ENCODE peak calls at places on chromosomes 3 and 15, in five cellular contexts. D, G, R, Q and H are unnamed samples.
A peak's percentile ranks its signal among the peaks of the same experiment; 100 is the strongest.

GRCh38 chr3:175941352-175941751 is 1082.2 kb downstream of the NAALADL2 start:
- DNase-seq in R (no peak), G (no peak), Q (no peak), D (no peak), H (peak; percentile 4)

GRCh38 chr3:172438181-172438580 is 10.1 kb downstream of the GHSR start:
- DNase-seq in Q (no peak), G (no peak), D (no peak), R (peak; percentile 52), H (no peak)

GRCh38 chr3:111831840-111832239 is 27.2 kb upstream of the PHLDB2 start:
- DNase-seq in G (no peak), Q (no peak), R (no peak), D (no peak), H (no peak)

GRCh38 chr3:86251781-86252180 is 739.2 kb downstream of the VGLL3 start:
- DNase-seq in Q (no peak), R (no peak), G (no peak), D (no peak), H (no peak)

GRCh38 chr3:190848891-190849290 is 13.6 kb downstream of the GMNC start:
- DNase-seq in G (no peak), D (no peak), Q (no peak), R (no peak), H (no peak)

GRCh38 chr3:9146367-9147071 is 102.9 kb downstream of the SRGAP3 start:
- DNase-seq in D (peak; percentile 51), R (no peak), G (no peak), Q (no peak), H (peak; percentile 66)

GRCh38 chr3:195446359-195446758 is 3.5 kb upstream of the ACAP2 start:
- DNase-seq in G (no peak), Q (no peak), D (no peak), R (no peak), H (peak; percentile 48)

GRCh38 chr15:77582763-77583162 is 49.9 kb downstream of the LINGO1 start:
- DNase-seq in R (no peak), G (no peak), D (peak; percentile 29), Q (no peak), H (no peak)

GRCh38 chr15:43361313-43361903 is 9.4 kb downstream of the ZSCAN29 start:
- DNase-seq in G (no peak), D (no peak), R (no peak), Q (no peak), H (no peak)
- H3K9me3 ChIP-seq in G (peaks cover 76% of the 10 kb centered on the region), D (peaks cover 44% of the 10 kb centered on the region), R (peaks cover 17% of the 10 kb centered on the region), Q (peaks cover 15% of the 10 kb centered on the region), H (peaks cover 5% of the 10 kb centered on the region)

GRCh38 chr3:43353923-43354670 is 67.8 kb downstream of the SNRK start:
- DNase-seq in R (no peak), G (no peak), D (no peak), Q (no peak), H (no peak)
- H3K9me3 ChIP-seq in R (no peaks in the 10 kb centered on the region), G (peaks cover 22% of the 10 kb centered on the region), D (peaks cover 24% of the 10 kb centered on the region), Q (peaks cover 44% of the 10 kb centered on the region), H (peaks cover 2% of the 10 kb centered on the region)

GRCh38 chr15:25715536-25716413 is 147.4 kb downstream of the ATP10A start:
- DNase-seq in Q (no peak), D (no peak), G (no peak), R (no peak), H (no peak)

GRCh38 chr15:25712192-25712960 is 150.8 kb downstream of the ATP10A start:
- DNase-seq in Q (no peak), G (no peak), D (no peak), R (no peak), H (no peak)

GRCh38 chr15:25714538-25714840 is 148.6 kb downstream of the ATP10A start:
- DNase-seq in Q (no peak), R (no peak), D (no peak), G (no peak), H (no peak)

GRCh38 chr15:25712961-25713355 is 150.2 kb downstream of the ATP10A start:
- DNase-seq in G (no peak), R (no peak), Q (no peak), D (no peak), H (no peak)

GRCh38 chr15:25713736-25714537 is 149.2 kb downstream of the ATP10A start:
- DNase-seq in D (no peak), R (no peak), G (no peak), Q (no peak), H (no peak)
- H3K9me3 ChIP-seq in D (no peaks in the 10 kb centered on the region), R (no peaks in the 10 kb centered on the region), G (no peaks in the 10 kb centered on the region), Q (no peaks in the 10 kb centered on the region), H (no peaks in the 10 kb centered on the region)

GRCh38 chr15:26394801-26395200 is 378.1 kb downstream of the GABRB3 start:
- DNase-seq in Q (no peak), G (no peak), D (no peak), R (no peak), H (no peak)
- H3K9me3 ChIP-seq in Q (no peaks in the 10 kb centered on the region), G (no peaks in the 10 kb centered on the region), D (peaks cover under 1% of the 10 kb centered on the region), R (no peaks in the 10 kb centered on the region), H (no peaks in the 10 kb centered on the region)

DNA sequence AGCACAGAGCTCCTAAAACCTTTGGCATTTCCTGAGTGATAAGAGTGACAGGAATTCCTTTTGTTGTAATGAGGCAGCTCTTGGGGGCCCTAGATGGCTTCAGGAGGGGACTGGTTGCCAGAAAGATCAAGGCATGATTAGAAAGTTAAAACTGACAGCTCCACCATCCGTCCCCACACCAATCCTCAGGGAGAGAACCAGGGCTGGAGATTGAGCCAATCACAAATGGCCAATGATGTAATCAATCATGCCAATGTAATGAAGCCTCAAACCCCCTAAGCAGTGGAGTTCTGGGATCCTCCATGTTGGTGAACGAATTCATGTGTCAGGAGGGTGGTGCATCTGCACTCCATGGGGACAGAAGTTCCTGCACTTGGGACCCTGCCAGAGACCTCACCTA is 265.1 kb downstream of the OCA2 start:
- DNase-seq in Q (no peak), R (no peak), G (no peak), D (no peak), H (no peak)
- H3K9me3 ChIP-seq in Q (no peaks in the 10 kb centered on the region), R (no peaks in the 10 kb centered on the region), G (no peaks in the 10 kb centered on the region), D (no peaks in the 10 kb centered on the region), H (no peaks in the 10 kb centered on the region)

DNA sequence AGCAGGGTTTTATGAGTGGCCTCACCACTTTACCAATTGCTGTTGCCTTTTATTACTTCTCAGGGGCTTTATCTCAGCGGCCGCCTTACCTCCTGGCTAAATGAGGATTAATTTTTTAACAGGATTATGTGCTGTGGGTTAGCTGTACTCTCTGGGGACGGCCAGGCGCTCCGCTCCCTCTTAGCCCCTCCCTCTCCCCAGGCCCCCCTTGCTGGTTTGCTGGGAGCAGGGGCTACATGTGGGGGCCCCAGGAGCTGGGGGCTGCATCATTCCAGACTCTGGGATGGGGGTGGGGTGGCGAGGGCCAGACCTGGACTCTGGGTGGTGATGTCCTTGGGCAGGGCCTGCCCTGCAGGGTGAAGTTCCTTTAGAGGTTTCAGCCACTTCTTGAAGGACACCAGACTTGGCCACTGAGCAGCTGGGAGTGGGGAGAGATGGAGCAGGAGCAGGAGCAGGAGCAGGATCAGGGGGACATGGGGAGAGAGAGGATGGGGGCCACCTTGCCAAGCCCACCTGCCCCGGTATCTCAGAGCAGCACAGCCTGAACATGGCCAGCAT is 196.1 kb downstream of the GOLGA6L6 start:
- DNase-seq in R (no peak), G (no peak), Q (no peak), D (no peak), H (no peak)
- H3K9me3 ChIP-seq in R (no peaks in the 10 kb centered on the region), G (peaks cover 78% of the 10 kb centered on the region), Q (no peaks in the 10 kb centered on the region), D (no peaks in the 10 kb centered on the region), H (peaks cover 22% of the 10 kb centered on the region)

GRCh38 chr15:56227780-56228179 is 15.9 kb downstream of the RFX7 start:
- DNase-seq in R (no peak), G (no peak), D (no peak), Q (no peak), H (no peak)
- H3K9me3 ChIP-seq in R (peaks cover 6% of the 10 kb centered on the region), G (peaks cover 58% of the 10 kb centered on the region), D (peaks cover 35% of the 10 kb centered on the region), Q (peaks cover 11% of the 10 kb centered on the region), H (no peaks in the 10 kb centered on the region)